ENCODE peak calls at places on chromosomes 7 and 10, in four cellular contexts. O is substantia nigra, H is HT-29, U is cerebellum. I is an unnamed sample.

GRCh38 chr7:120273476-120273975 is 551 bp downstream of the KCND2 start:
- DNase-seq in U (peak; percentile 73), O (no peak), H (no peak), I (peak; percentile 85)

GRCh38 chr7:102412548-102412947 is 16.4 kb downstream of the PRKRIP1 start:
- DNase-seq in H (peak; percentile 50), O (no peak), U (peak; percentile 93), I (peak; percentile 98)

GRCh38 chr7:70498633-70499032 is 633.3 kb upstream of the GALNT17 start:
- DNase-seq in H (no peak), U (no peak), O (no peak), I (no peak)

GRCh38 chr7:137984181-137985041 is 17.5 kb downstream of the CREB3L2 start:
- DNase-seq in U (no peak), O (no peak), H (no peak), I (no peak)

GRCh38 chr7:75617634-75618234 is 121.0 kb downstream of the HIP1 start:
- DNase-seq in O (peak; percentile 19), U (no peak), H (no peak), I (no peak)

GRCh38 chr7:69932034-69932628 is 333.9 kb downstream of the AUTS2 start:
- DNase-seq in U (peak; percentile 44), O (no peak), H (peak; percentile 12), I (peak; percentile 74)

GRCh38 chr7:19900118-19900517 is 126.7 kb upstream of the TMEM196 start:
- DNase-seq in O (no peak), H (no peak), U (no peak), I (no peak)

GRCh38 chr7:99504281-99504602 is 220 bp upstream of the ZKSCAN5 start:
- DNase-seq in U (peak; percentile 97), H (no peak), O (no peak), I (no peak)

GRCh38 chr7:15016726-15017125 is 114.2 kb upstream of the DGKB start:
- DNase-seq in U (no peak), H (peak; percentile 28), O (no peak), I (no peak)

GRCh38 chr7:36670585-36671431 is 53.5 kb downstream of the AOAH start:
- DNase-seq in H (peak; percentile 89), O (peak; percentile 19), U (peak; percentile 51), I (peak; percentile 76)

GRCh38 chr10:123582084-123582989 is 83.8 kb upstream of the GPR26 start:
- DNase-seq in H (peak; percentile 84), U (peak; percentile 53), O (peak; percentile 52), I (peak; percentile 65)

GRCh38 chr10:60388116-60388515 is 1.6 kb downstream of the ANK3 start:
- DNase-seq in O (no peak), U (no peak), H (no peak), I (peak; percentile 63)

GRCh38 chr7:93172683-93173082 is 24.5 kb upstream of the SAMD9L start:
- DNase-seq in H (no peak), U (no peak), O (no peak), I (no peak)

GRCh38 chr7:77453531-77453930 is 37.4 kb upstream of the GSAP start:
- DNase-seq in O (no peak), H (no peak), U (no peak), I (no peak)

GRCh38 chr10:11515596-11516418 is 95.6 kb downstream of the USP6NL start:
- DNase-seq in H (peak; percentile 73), O (no peak), U (peak; percentile 44), I (peak; percentile 71)

GRCh38 chr7:50450691-50451051 is 521 bp upstream of the FIGNL1 start:
- DNase-seq in U (no peak), O (no peak), H (no peak), I (no peak)

GRCh38 chr10:97784200-97784811 is 12.5 kb upstream of the SFRP5 start:
- DNase-seq in U (no peak), O (no peak), H (no peak), I (no peak)

GRCh38 chr7:27145884-27146401 is 1.6 kb downstream of the HOXA6 start:
- DNase-seq in U (no peak), O (no peak), H (no peak), I (no peak)

GRCh38 chr7:111827863-111828504 is 265.7 kb upstream of the IMMP2L start:
- DNase-seq in O (no peak), U (no peak), H (no peak), I (no peak)

GRCh38 chr10:6729071-6729773 is 149.1 kb upstream of the PRKCQ start:
- DNase-seq in O (no peak), H (no peak), U (no peak), I (no peak)

GRCh38 chr7:141617280-141617679 is 66.1 kb downstream of the AGK start:
- DNase-seq in O (no peak), H (no peak), U (no peak), I (no peak)

GRCh38 chr7:90961037-90961725 is 303.1 kb upstream of the FZD1 start:
- DNase-seq in H (no peak), U (no peak), O (no peak), I (no peak)

GRCh38 chr7:158395780-158396214 is 191.8 kb downstream of the PTPRN2 start:
- DNase-seq in H (peak; percentile 50), O (no peak), U (peak; percentile 13), I (peak; percentile 17)

GRCh38 chr10:14425031-14425430 is 94.3 kb upstream of the FRMD4A start:
- DNase-seq in H (no peak), O (no peak), U (no peak), I (peak; percentile 72)

GRCh38 chr10:73886625-73887024 is 12.3 kb upstream of the CAMK2G start:
- DNase-seq in U (no peak), O (no peak), H (peak; percentile 39), I (peak; percentile 36)

GRCh38 chr10:58556516-58556915 is 43.8 kb downstream of the BICC1 start:
- DNase-seq in U (no peak), O (no peak), H (no peak), I (no peak)

GRCh38 chr7:73905360-73905759 is 44.4 kb downstream of the TMEM270 start:
- DNase-seq in U (no peak), O (no peak), H (no peak), I (no peak)

GRCh38 chr10:95790982-95791381 is 35.0 kb downstream of the ENTPD1 start:
- DNase-seq in O (no peak), U (no peak), H (peak; percentile 36), I (no peak)

GRCh38 chr7:45681596-45682357 is 107.6 kb downstream of the ADCY1 start:
- DNase-seq in H (no peak), U (no peak), O (no peak), I (no peak)

GRCh38 chr10:114697061-114697598 is 39.1 kb upstream of the ABLIM1 start:
- DNase-seq in H (no peak), U (peak; percentile 89), O (no peak), I (peak; percentile 95)

GRCh38 chr10:13701157-13701919 is 114.6 kb downstream of the PRPF18 start:
- DNase-seq in U (no peak), O (no peak), H (no peak), I (no peak)

GRCh38 chr7:84236398-84236797 is 41.8 kb upstream of the SEMA3A start:
- DNase-seq in O (no peak), U (no peak), H (peak; percentile 25), I (no peak)

GRCh38 chr10:58175990-58176910 is 91.4 kb downstream of the IPMK start:
- DNase-seq in O (no peak), U (no peak), H (peak; percentile 23), I (no peak)

GRCh38 chr10:70722820-70723424 is 50.6 kb downstream of the ADAMTS14 start:
- DNase-seq in U (no peak), H (no peak), O (no peak), I (no peak)

I was measured in G401.